ENCODE peak calls at places on chromosomes 4 and X, in eight cellular contexts. One of them, this sample, is unnamed.

GRCh38 chr4:169015237-169015636 is 5.2 kb upstream of the CBR4 start:
- DNase-seq in upper lobe of left lung: no peak
- DNase-seq in transverse colon: no peak
- DNase-seq in sigmoid colon: no peak
- DNase-seq in K562: no peak
- DNase-seq in suprapubic skin: no peak
- DNase-seq in HepG2: no peak
- DNase-seq in H1: no peak
- DNase-seq in this sample: peak

GRCh38 chrX:45771560-45772340 is 571.1 kb upstream of the DIPK2B start:
- DNase-seq in sigmoid colon: no peak
- DNase-seq in HepG2: no peak
- DNase-seq in K562: no peak
- DNase-seq in transverse colon: peak
- DNase-seq in suprapubic skin: no peak
- DNase-seq in H1: no peak
- DNase-seq in upper lobe of left lung: peak
- DNase-seq in this sample: peak

GRCh38 chrX:64192040-64192439 is 13.5 kb downstream of the AMER1 start:
- DNase-seq in upper lobe of left lung: no peak
- DNase-seq in H1: no peak
- DNase-seq in transverse colon: no peak
- DNase-seq in K562: no peak
- DNase-seq in sigmoid colon: no peak
- DNase-seq in suprapubic skin: no peak
- DNase-seq in HepG2: no peak
- DNase-seq in this sample: no peak

GRCh38 chr4:119683518-119683917 is 54.9 kb upstream of the PDE5A start:
- DNase-seq in upper lobe of left lung: no peak
- DNase-seq in suprapubic skin: no peak
- DNase-seq in HepG2: no peak
- DNase-seq in K562: no peak
- DNase-seq in transverse colon: no peak
- DNase-seq in H1: no peak
- DNase-seq in sigmoid colon: no peak
- DNase-seq in this sample: no peak

GRCh38 chr4:74615411-74615810 is 170.5 kb downstream of the AREG start:
- DNase-seq in upper lobe of left lung: no peak
- DNase-seq in sigmoid colon: no peak
- DNase-seq in transverse colon: no peak
- DNase-seq in HepG2: no peak
- DNase-seq in K562: no peak
- DNase-seq in H1: no peak
- DNase-seq in suprapubic skin: no peak
- DNase-seq in this sample: no peak

GRCh38 chrX:147217334-147217733 is 402.8 kb upstream of the CXorf51A start:
- DNase-seq in suprapubic skin: no peak
- DNase-seq in sigmoid colon: no peak
- DNase-seq in K562: no peak
- DNase-seq in transverse colon: no peak
- DNase-seq in H1: no peak
- DNase-seq in upper lobe of left lung: no peak
- DNase-seq in HepG2: no peak
- DNase-seq in this sample: no peak

GRCh38 chr4:102438873-102439614 is 62.1 kb upstream of the NFKB1 start:
- DNase-seq in K562: no peak
- DNase-seq in sigmoid colon: no peak
- DNase-seq in suprapubic skin: no peak
- DNase-seq in H1: no peak
- DNase-seq in HepG2: peak
- DNase-seq in upper lobe of left lung: no peak
- DNase-seq in transverse colon: no peak
- DNase-seq in this sample: no peak

GRCh38 chr4:150743564-150744342 is 161.8 kb downstream of the MAB21L2 start:
- DNase-seq in H1: no peak
- DNase-seq in suprapubic skin: no peak
- DNase-seq in K562: no peak
- DNase-seq in HepG2: no peak
- DNase-seq in upper lobe of left lung: no peak
- DNase-seq in transverse colon: no peak
- DNase-seq in sigmoid colon: no peak
- DNase-seq in this sample: no peak

GRCh38 chrX:44765556-44765955 is 78.3 kb upstream of the DUSP21 start:
- DNase-seq in suprapubic skin: no peak
- DNase-seq in HepG2: no peak
- DNase-seq in K562: no peak
- DNase-seq in upper lobe of left lung: no peak
- DNase-seq in sigmoid colon: no peak
- DNase-seq in transverse colon: no peak
- DNase-seq in H1: no peak
- DNase-seq in this sample: no peak

GRCh38 chr4:7630559-7631287 is 196.0 kb upstream of the PSAPL1 start:
- DNase-seq in suprapubic skin: no peak
- DNase-seq in K562: no peak
- DNase-seq in H1: no peak
- DNase-seq in HepG2: peak
- DNase-seq in upper lobe of left lung: peak
- DNase-seq in sigmoid colon: no peak
- DNase-seq in transverse colon: no peak
- DNase-seq in this sample: no peak

GRCh38 chr4:6180841-6181631 is 19.3 kb downstream of the JAKMIP1 start:
- DNase-seq in K562: no peak
- DNase-seq in upper lobe of left lung: no peak
- DNase-seq in suprapubic skin: no peak
- DNase-seq in HepG2: no peak
- DNase-seq in sigmoid colon: no peak
- DNase-seq in transverse colon: no peak
- DNase-seq in H1: no peak
- DNase-seq in this sample: no peak

GRCh38 chrX:19990225-19990518 is 689 bp downstream of the BCLAF3 start:
- DNase-seq in H1: no peak
- DNase-seq in transverse colon: no peak
- DNase-seq in sigmoid colon: no peak
- DNase-seq in upper lobe of left lung: no peak
- DNase-seq in HepG2: no peak
- DNase-seq in K562: no peak
- DNase-seq in suprapubic skin: no peak
- DNase-seq in this sample: no peak

GRCh38 chr4:69835766-69836165 is 24.2 kb downstream of the SULT1E1 start:
- DNase-seq in H1: no peak
- DNase-seq in transverse colon: no peak
- DNase-seq in suprapubic skin: no peak
- DNase-seq in K562: no peak
- DNase-seq in upper lobe of left lung: no peak
- DNase-seq in HepG2: no peak
- DNase-seq in sigmoid colon: no peak
- DNase-seq in this sample: no peak

GRCh38 chr4:74284074-74284473 is 24.2 kb upstream of the EPGN start:
- DNase-seq in transverse colon: no peak
- DNase-seq in H1: no peak
- DNase-seq in suprapubic skin: no peak
- DNase-seq in upper lobe of left lung: no peak
- DNase-seq in sigmoid colon: no peak
- DNase-seq in K562: no peak
- DNase-seq in HepG2: no peak
- DNase-seq in this sample: no peak

GRCh38 chr4:18366136-18366535 is 344.6 kb upstream of the LCORL start:
- DNase-seq in transverse colon: no peak
- DNase-seq in sigmoid colon: no peak
- DNase-seq in HepG2: no peak
- DNase-seq in upper lobe of left lung: no peak
- DNase-seq in H1: no peak
- DNase-seq in suprapubic skin: no peak
- DNase-seq in K562: no peak
- DNase-seq in this sample: no peak

GRCh38 chr4:174398728-174399127 is 115.0 kb downstream of the CEP44 start:
- DNase-seq in HepG2: no peak
- DNase-seq in transverse colon: no peak
- DNase-seq in H1: no peak
- DNase-seq in upper lobe of left lung: no peak
- DNase-seq in sigmoid colon: no peak
- DNase-seq in K562: no peak
- DNase-seq in suprapubic skin: no peak
- DNase-seq in this sample: no peak

GRCh38 chrX:150570512-150570911 is 2.1 kb downstream of the MTM1 start:
- DNase-seq in suprapubic skin: no peak
- DNase-seq in upper lobe of left lung: no peak
- DNase-seq in K562: no peak
- DNase-seq in H1: no peak
- DNase-seq in transverse colon: no peak
- DNase-seq in sigmoid colon: no peak
- DNase-seq in HepG2: peak
- DNase-seq in this sample: no peak

GRCh38 chrX:132292753-132293152 is 73.5 kb upstream of the RAP2C start:
- DNase-seq in H1: no peak
- DNase-seq in K562: peak
- DNase-seq in HepG2: peak
- DNase-seq in sigmoid colon: no peak
- DNase-seq in upper lobe of left lung: no peak
- DNase-seq in suprapubic skin: no peak
- DNase-seq in transverse colon: peak
- DNase-seq in this sample: no peak

GRCh38 chr4:156771171-156771837 is 200.3 kb downstream of the PDGFC start:
- DNase-seq in H1: no peak
- DNase-seq in suprapubic skin: no peak
- DNase-seq in transverse colon: no peak
- DNase-seq in upper lobe of left lung: no peak
- DNase-seq in K562: no peak
- DNase-seq in sigmoid colon: no peak
- DNase-seq in HepG2: peak
- DNase-seq in this sample: peak

GRCh38 chr4:88743696-88744095 is 46.1 kb upstream of the NAP1L5 start:
- DNase-seq in HepG2: no peak
- DNase-seq in transverse colon: no peak
- DNase-seq in suprapubic skin: no peak
- DNase-seq in sigmoid colon: no peak
- DNase-seq in H1: no peak
- DNase-seq in upper lobe of left lung: no peak
- DNase-seq in K562: no peak
- DNase-seq in this sample: no peak
- TF ChIP-seq EP300 in HepG2: no peak
- TF ChIP-seq EP300 in transverse colon: no peak
- TF ChIP-seq EP300 in suprapubic skin: no peak
- TF ChIP-seq EP300 in sigmoid colon: no peak
- TF ChIP-seq EP300 in H1: no peak
- TF ChIP-seq EP300 in upper lobe of left lung: no peak
- TF ChIP-seq EP300 in K562: no peak
- TF ChIP-seq EP300 in this sample: no peak

DNA sequence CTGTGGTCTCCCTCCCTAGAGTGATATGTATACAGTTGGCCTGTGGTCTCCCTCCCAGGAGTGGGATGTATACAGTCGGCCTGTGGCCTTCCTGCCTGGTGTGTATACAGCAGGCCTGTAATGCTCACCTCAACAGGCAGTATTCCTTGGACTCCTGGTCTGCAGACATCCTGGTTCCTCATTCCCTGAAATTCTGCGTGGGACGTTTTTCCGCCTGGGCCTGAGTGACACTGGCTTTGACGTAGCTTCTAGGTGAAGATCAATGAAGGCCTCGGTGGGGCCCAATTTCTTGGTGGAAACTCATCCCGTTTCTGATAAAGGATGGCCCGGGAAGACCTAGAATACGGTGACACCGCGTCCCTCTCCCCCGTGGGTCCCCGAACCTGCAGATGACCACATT is 98.7 kb upstream of the PPP2R3B start:
- DNase-seq in upper lobe of left lung: no peak
- DNase-seq in suprapubic skin: no peak
- DNase-seq in HepG2: no peak
- DNase-seq in H1: no peak
- DNase-seq in transverse colon: no peak
- DNase-seq in K562: no peak
- DNase-seq in sigmoid colon: no peak
- DNase-seq in this sample: no peak
- TF ChIP-seq POLR2AphosphoS5 in upper lobe of left lung: no peak
- TF ChIP-seq POLR2AphosphoS5 in suprapubic skin: no peak
- TF ChIP-seq POLR2AphosphoS5 in HepG2: no peak
- TF ChIP-seq POLR2AphosphoS5 in H1: no peak
- TF ChIP-seq POLR2AphosphoS5 in transverse colon: no peak
- TF ChIP-seq POLR2AphosphoS5 in K562: no peak
- TF ChIP-seq POLR2AphosphoS5 in sigmoid colon: no peak
- TF ChIP-seq POLR2AphosphoS5 in this sample: no peak

DNA sequence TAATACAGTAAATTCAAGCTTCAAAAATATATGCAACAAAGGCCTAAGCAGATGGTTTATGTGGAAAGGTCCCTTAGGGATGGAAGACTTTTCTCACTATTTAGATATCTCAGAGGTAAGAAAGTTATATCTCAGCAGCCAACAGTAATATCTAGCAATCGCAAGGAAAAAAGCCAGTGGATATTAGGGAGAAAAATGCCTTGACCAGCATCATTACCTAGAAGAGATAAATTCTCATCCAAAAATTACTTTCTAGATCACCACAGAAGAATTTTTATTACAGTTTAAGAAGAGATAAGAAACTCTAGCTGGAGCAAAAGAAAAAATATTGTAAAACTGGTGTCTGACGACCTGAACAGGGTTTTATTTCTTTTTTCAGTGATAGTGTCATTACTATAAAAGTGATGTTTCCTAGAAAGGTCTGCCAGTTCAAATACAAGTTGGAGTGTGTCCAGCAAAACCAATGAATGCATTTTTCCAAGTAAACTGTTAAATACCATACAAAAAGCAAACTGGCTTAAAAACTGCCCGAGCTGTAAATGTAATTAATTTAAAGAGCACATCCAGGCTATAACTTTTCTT is 100.0 kb downstream of the ATP11C start:
- DNase-seq in suprapubic skin: no peak
- DNase-seq in K562: no peak
- DNase-seq in upper lobe of left lung: no peak
- DNase-seq in HepG2: no peak
- DNase-seq in H1: no peak
- DNase-seq in transverse colon: no peak
- DNase-seq in sigmoid colon: no peak
- DNase-seq in this sample: no peak
- H3K27ac ChIP-seq in suprapubic skin: no peak
- H3K27ac ChIP-seq in K562: no peak
- H3K27ac ChIP-seq in upper lobe of left lung: no peak
- H3K27ac ChIP-seq in HepG2: no peak
- H3K27ac ChIP-seq in H1: no peak
- H3K27ac ChIP-seq in transverse colon: no peak
- H3K27ac ChIP-seq in sigmoid colon: peak
- H3K27ac ChIP-seq in this sample: no peak

GRCh38 chrX:22674947-22675346 is 324.8 kb upstream of the DDX53 start:
- DNase-seq in suprapubic skin: no peak
- DNase-seq in upper lobe of left lung: no peak
- DNase-seq in transverse colon: no peak
- DNase-seq in sigmoid colon: no peak
- DNase-seq in H1: no peak
- DNase-seq in HepG2: no peak
- DNase-seq in K562: no peak
- DNase-seq in this sample: no peak
- TF ChIP-seq EP300 in suprapubic skin: no peak
- TF ChIP-seq EP300 in upper lobe of left lung: no peak
- TF ChIP-seq EP300 in transverse colon: no peak
- TF ChIP-seq EP300 in sigmoid colon: no peak
- TF ChIP-seq EP300 in H1: no peak
- TF ChIP-seq EP300 in HepG2: no peak
- TF ChIP-seq EP300 in K562: no peak
- TF ChIP-seq EP300 in this sample: no peak

DNA sequence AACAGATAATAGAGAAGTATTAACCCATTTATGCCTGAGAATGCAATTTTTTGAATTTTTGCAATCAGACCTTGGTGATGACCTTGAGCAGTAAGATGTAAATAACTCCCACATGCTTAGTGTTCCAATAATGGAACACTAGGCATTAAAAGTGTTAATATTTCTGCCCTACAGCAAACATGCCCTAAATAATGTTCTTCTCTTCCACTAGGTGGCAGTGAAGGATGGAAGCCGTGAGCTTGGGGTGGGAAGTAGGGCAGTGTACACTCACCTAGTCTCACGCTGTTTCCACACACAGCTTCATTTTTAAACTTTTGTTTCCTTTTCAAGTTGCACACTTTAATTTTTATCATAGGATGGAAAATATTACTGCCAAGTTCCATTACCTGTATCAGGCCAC is 613.1 kb upstream of the HS3ST1 start:
- DNase-seq in H1: no peak
- DNase-seq in HepG2: no peak
- DNase-seq in K562: no peak
- DNase-seq in upper lobe of left lung: no peak
- DNase-seq in suprapubic skin: no peak
- DNase-seq in transverse colon: no peak
- DNase-seq in sigmoid colon: no peak
- DNase-seq in this sample: no peak
- TF ChIP-seq POLR2AphosphoS5 in H1: no peak
- TF ChIP-seq POLR2AphosphoS5 in HepG2: no peak
- TF ChIP-seq POLR2AphosphoS5 in K562: no peak
- TF ChIP-seq POLR2AphosphoS5 in upper lobe of left lung: no peak
- TF ChIP-seq POLR2AphosphoS5 in suprapubic skin: no peak
- TF ChIP-seq POLR2AphosphoS5 in transverse colon: no peak
- TF ChIP-seq POLR2AphosphoS5 in sigmoid colon: no peak
- TF ChIP-seq POLR2AphosphoS5 in this sample: no peak

This sample was measured in stomach.